ENCODE peak calls at places on chromosome 5, in six cellular contexts. U is nephron progenitor cell, T is fibroblast of villous mesenchyme, K is fibroblast of lung, R is fibroblast of pulmonary artery, S is stomach. D is an unnamed sample.

GRCh38 chr5:177124486-177124991 is 9.0 kb upstream of the NSD1 start:
- DNase-seq in K (no peak), R (no peak), U (no peak), T (no peak), S (no peak), D (no peak)

GRCh38 chr5:157342822-157343402 is 77.0 kb downstream of the CYFIP2 start:
- DNase-seq in R (peak; percentile 42), U (peak; percentile 39), S (peak; percentile 31), T (peak; percentile 34), K (no peak), D (no peak)

GRCh38 chr5:173581408-173582197 is 34.8 kb downstream of the BOD1 start:
- DNase-seq in U (peak; percentile 85), S (peak; percentile 30), T (peak; percentile 42), R (peak; percentile 52), K (peak; percentile 39), D (no peak)

GRCh38 chr5:156042726-156043125 is 284.2 kb upstream of the SGCD start:
- DNase-seq in T (no peak), U (no peak), K (no peak), R (no peak), S (no peak), D (no peak)

GRCh38 chr5:178416919-178417318 is 173.3 kb downstream of the COL23A1 start:
- DNase-seq in T (no peak), U (no peak), K (no peak), S (no peak), R (peak; percentile 6), D (no peak)

GRCh38 chr5:2691530-2691929 is 59.9 kb downstream of the IRX2 start:
- DNase-seq in R (no peak), T (no peak), K (no peak), S (no peak), U (no peak), D (no peak)

GRCh38 chr5:150302301-150303069 is at the start of gene ARSI:
- DNase-seq in T (peak; percentile 86), K (peak; percentile 48), S (no peak), U (peak; percentile 70), R (peak; percentile 29), D (no peak)

GRCh38 chr5:177367981-177368960 is 10.5 kb downstream of the RGS14 start:
- DNase-seq in S (peak; percentile 48), T (no peak), K (no peak), R (no peak), U (no peak), D (no peak)

GRCh38 chr5:146248536-146248935 is 45.1 kb downstream of the RBM27 start:
- DNase-seq in T (no peak), S (no peak), K (no peak), U (no peak), R (no peak), D (no peak)

GRCh38 chr5:103224118-103224893 is 34.3 kb upstream of the MACIR start:
- DNase-seq in S (no peak), R (peak; percentile 93), U (peak; percentile 47), K (peak; percentile 78), T (peak; percentile 81), D (no peak)

GRCh38 chr5:17343675-17344074 is 126.2 kb downstream of the BASP1 start:
- DNase-seq in T (peak; percentile 97), R (peak; percentile 86), U (no peak), K (peak; percentile 93), S (no peak), D (peak; percentile 44)

GRCh38 chr5:132495672-132496630 is 5.4 kb upstream of the IRF1 start:
- DNase-seq in K (peak; percentile 94), T (peak; percentile 95), U (peak; percentile 81), R (peak; percentile 95), S (peak; percentile 96), D (peak; percentile 69)
- TF ChIP-seq CTCF in K (peak; percentile 13), T (peak; percentile 14), U (no peak), R (peak; percentile 1), S (no peak), D (no peak)

DNA sequence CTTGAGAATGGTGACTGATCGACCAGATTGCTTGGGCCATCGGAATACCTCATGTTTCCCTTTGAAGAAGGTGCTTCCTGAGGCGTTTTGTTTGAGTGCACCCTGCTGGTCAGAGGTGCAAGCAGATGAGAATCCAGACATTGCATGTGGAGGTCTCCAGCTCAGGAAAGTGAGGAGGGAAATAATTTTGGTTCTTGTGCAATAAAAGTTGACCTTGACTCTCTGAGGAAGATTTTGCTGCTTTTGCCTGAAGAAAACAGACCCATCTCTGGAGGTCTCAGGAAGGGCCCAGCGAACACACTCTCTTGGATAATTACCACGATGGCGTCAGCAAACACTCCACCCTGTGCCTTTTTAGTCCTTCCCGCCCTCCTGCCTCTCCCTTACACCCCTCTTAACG is 69.7 kb downstream of the GRAMD2B start:
- DNase-seq in U (no peak), K (peak; percentile 50), T (peak; percentile 56), S (no peak), R (peak; percentile 44), D (no peak)
- TF ChIP-seq CTCF in U (no peak), K (peak; percentile 49), T (peak; percentile 52), S (no peak), R (peak; percentile 47), D (peak; percentile 12)

DNA sequence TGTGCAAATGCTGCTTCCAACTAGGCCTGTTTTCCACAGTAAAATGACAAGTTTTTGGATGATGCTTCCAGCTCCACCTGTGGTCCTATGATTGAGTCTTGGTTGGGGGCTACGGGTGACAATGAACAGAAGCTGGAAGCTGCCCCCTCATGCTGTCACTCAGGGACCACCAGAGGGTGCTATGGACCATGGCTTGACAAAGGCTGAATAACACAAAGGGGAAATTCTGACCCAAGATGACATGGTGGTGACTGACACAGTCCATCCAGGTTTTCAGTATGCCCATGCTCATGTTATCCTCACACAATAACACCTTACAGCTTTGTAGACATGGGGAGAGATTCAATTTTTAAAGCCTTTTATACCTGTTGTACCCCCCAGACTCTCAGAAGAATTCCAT is 23.9 kb upstream of the SAP30L start:
- DNase-seq in R (peak; percentile 33), U (no peak), K (peak; percentile 16), S (no peak), T (no peak), D (no peak)
- TF ChIP-seq CTCF in R (peak; percentile 54), U (peak; percentile 29), K (peak; percentile 52), S (no peak), T (peak; percentile 53), D (peak; percentile 36)

DNA sequence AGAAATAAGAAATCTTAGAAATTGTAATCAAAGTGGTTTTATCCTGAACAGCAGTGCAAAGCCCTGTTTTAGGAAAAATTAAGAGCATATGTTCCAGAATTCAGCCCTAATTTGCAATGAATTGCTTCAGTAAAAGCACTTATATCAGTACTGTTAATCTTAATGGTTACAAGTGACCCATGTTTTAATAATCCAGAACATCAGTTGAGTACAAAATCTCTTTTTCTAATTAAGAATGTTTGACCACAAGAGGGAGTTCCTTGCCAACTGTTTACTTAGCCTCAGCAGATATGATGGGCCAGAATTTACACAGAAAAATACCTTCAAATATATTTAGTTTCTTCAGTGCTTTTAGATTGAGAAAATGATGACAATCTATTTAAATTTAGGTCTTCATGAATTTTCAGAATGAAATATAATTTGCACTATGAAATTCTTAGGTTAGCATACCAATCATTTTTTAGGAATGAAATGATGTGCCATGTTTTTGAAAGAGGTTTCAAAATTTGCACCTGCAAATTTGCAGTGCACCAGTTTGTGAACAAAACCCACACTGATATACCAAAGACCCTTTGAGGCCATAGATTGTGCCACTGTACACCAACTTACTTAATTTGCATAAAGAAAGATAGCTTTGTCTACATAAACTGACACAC is 926.3 kb upstream of the ARRDC3 start:
- DNase-seq in R (peak; percentile 65), S (no peak), K (peak; percentile 78), T (peak; percentile 68), U (no peak), D (peak; percentile 14)
- TF ChIP-seq CTCF in R (peak; percentile 55), S (peak; percentile 29), K (peak; percentile 42), T (peak; percentile 53), U (peak; percentile 54), D (peak; percentile 38)

DNA sequence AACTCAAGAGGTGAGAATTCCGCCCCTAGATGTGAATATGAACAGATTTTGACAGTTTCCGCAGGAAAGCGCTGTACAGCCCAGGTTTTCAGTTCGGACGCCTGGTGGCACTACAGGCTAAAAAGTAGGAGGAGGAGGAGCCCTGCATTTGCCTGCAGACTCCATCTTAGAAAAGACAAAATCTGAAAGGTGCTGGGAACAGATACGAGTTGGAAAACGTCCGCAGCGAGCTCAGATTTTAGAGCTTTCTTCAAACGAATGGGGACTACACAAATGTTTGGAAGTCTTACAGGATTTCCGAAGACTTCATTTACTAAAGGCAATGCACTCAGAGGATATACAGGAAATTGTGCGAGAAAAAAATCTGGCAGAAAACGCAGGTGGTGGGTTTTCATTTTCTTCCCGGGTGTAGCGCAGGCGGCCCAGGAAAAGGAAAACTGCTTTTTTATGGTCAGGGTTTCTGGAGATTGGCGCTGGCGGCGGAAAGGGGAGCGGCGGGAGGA is 9.9 kb upstream of the PCDHB2 start:
- DNase-seq in S (no peak), R (peak; percentile 46), T (peak; percentile 42), K (peak; percentile 43), U (peak; percentile 17), D (no peak)
- TF ChIP-seq CTCF in S (peak; percentile 16), R (peak; percentile 40), T (peak; percentile 47), K (peak; percentile 46), U (peak; percentile 13), D (peak; percentile 26)

GRCh38 chr5:94181940-94182339 is 436.5 kb downstream of the KIAA0825 start:
- DNase-seq in T (no peak), U (no peak), R (no peak), S (no peak), K (peak; percentile 6), D (no peak)
- TF ChIP-seq CTCF in T (peak; percentile 36), U (no peak), R (peak; percentile 15), S (no peak), K (no peak), D (no peak)

GRCh38 chr5:142038735-142039134 is 25.9 kb upstream of the GNPDA1 start:
- DNase-seq in U (no peak), K (no peak), S (no peak), R (no peak), T (no peak), D (no peak)
- TF ChIP-seq CTCF in U (no peak), K (no peak), S (no peak), R (no peak), T (no peak), D (no peak)